ENCODE peak calls at places on chromosomes 11 and 22, in four cellular contexts. N, G, Z and S are unnamed samples.

GRCh38 chr22:21939392-21940319 is 13.0 kb downstream of the PPM1F start:
- DNase-seq in N (no peak), G (peak; percentile 85), Z (no peak), S (no peak)

GRCh38 chr11:126948563-126948962 is 52.0 kb downstream of the KIRREL3 start:
- DNase-seq in N (peak; percentile 28), G (no peak), Z (no peak), S (no peak)

GRCh38 chr11:131897247-131897646 is 526.8 kb downstream of the NTM start:
- DNase-seq in N (peak; percentile 28), G (no peak), Z (no peak), S (no peak)

GRCh38 chr11:116519499-116519898 is 253.3 kb downstream of the BUD13 start:
- DNase-seq in N (no peak), G (no peak), Z (no peak), S (no peak)

GRCh38 chr11:105609341-105609781 is 512 bp upstream of the GRIA4 start:
- DNase-seq in N (peak; percentile 25), G (peak; percentile 48), Z (peak; percentile 63), S (peak; percentile 7)

GRCh38 chr11:72225411-72225951 is 914 bp downstream of the INPPL1 start:
- DNase-seq in N (no peak), G (peak; percentile 80), Z (no peak), S (no peak)

GRCh38 chr22:49525776-49526535 is 301.7 kb downstream of the BRD1 start:
- DNase-seq in N (no peak), G (peak; percentile 78), Z (no peak), S (no peak)

GRCh38 chr11:94641167-94641761 is 74.1 kb downstream of the PIWIL4 start:
- DNase-seq in N (no peak), G (no peak), Z (no peak), S (no peak)

GRCh38 chr11:96072592-96072991 is 148.7 kb upstream of the MTMR2 start:
- DNase-seq in N (no peak), G (no peak), Z (no peak), S (no peak)

GRCh38 chr11:96075532-96075959 is 151.6 kb upstream of the MTMR2 start:
- DNase-seq in N (peak; percentile 47), G (no peak), Z (no peak), S (no peak)

GRCh38 chr11:96070453-96070852 is 146.5 kb upstream of the MTMR2 start:
- DNase-seq in N (no peak), G (no peak), Z (no peak), S (no peak)

GRCh38 chr11:96074551-96075309 is 150.8 kb upstream of the MTMR2 start:
- DNase-seq in N (no peak), G (no peak), Z (no peak), S (no peak)

GRCh38 chr11:96073536-96073935 is 149.6 kb upstream of the MTMR2 start:
- DNase-seq in N (no peak), G (no peak), Z (no peak), S (no peak)
- H3K4me3 ChIP-seq in N (no peak overlapping the region), G (no peak overlapping the region), Z (no peak overlapping the region), S (no peak overlapping the region)

GRCh38 chr11:133531971-133532651 is at the start of gene OPCML:
- DNase-seq in N (no peak), G (no peak), Z (no peak), S (no peak)

GRCh38 chr11:133533205-133533604 is 904 bp upstream of the OPCML start:
- DNase-seq in N (no peak), G (no peak), Z (no peak), S (no peak)

GRCh38 chr11:133531450-133531849 is 851 bp downstream of the OPCML start:
- DNase-seq in N (no peak), G (no peak), Z (no peak), S (no peak)

GRCh38 chr11:133529807-133530500 is 2.3 kb downstream of the OPCML start:
- DNase-seq in N (no peak), G (no peak), Z (no peak), S (no peak)

GRCh38 chr11:133530501-133530835 is 1.8 kb downstream of the OPCML start:
- DNase-seq in N (no peak), G (no peak), Z (no peak), S (no peak)
- H3K4me3 ChIP-seq in N (no peak overlapping the region), G (no peak overlapping the region), Z (no peak overlapping the region), S (no peak overlapping the region)

GRCh38 chr11:65293909-65294381 is 20.7 kb upstream of the CDC42EP2 start:
- DNase-seq in N (no peak), G (no peak), Z (no peak), S (peak; percentile 79)

GRCh38 chr11:65292866-65293265 is 21.8 kb upstream of the CDC42EP2 start:
- DNase-seq in N (no peak), G (no peak), Z (peak; percentile 56), S (peak; percentile 74)

GRCh38 chr11:65288706-65289536 is 25.7 kb upstream of the CDC42EP2 start:
- DNase-seq in N (no peak), G (no peak), Z (no peak), S (peak; percentile 76)

GRCh38 chr11:65290448-65291165 is 24.1 kb upstream of the CDC42EP2 start:
- DNase-seq in N (peak; percentile 96), G (peak; percentile 87), Z (peak; percentile 99), S (peak; percentile 100)

GRCh38 chr11:65291613-65292012 is 23.1 kb upstream of the CDC42EP2 start:
- DNase-seq in N (peak; percentile 67), G (no peak), Z (peak; percentile 84), S (peak; percentile 90)
- H3K4me3 ChIP-seq in N (no peak overlapping the region), G (no peak overlapping the region), Z (peak overlapping the region; percentile 32), S (peak overlapping the region; percentile 46)

GRCh38 chr11:22666700-22667439 is 459 bp downstream of the GAS2 start:
- DNase-seq in N (peak; percentile 27), G (peak; percentile 75), Z (peak; percentile 21), S (no peak)
- H3K4me3 ChIP-seq in N (peak overlapping the region; percentile 38), G (peak overlapping the region; percentile 29), Z (peak overlapping the region; percentile 46), S (no peak overlapping the region)

GRCh38 chr22:23513705-23514104 is 66.4 kb downstream of the IGLL1 start:
- DNase-seq in N (no peak), G (no peak), Z (no peak), S (no peak)

GRCh38 chr22:23512348-23512705 is 67.8 kb downstream of the IGLL1 start:
- DNase-seq in N (no peak), G (no peak), Z (no peak), S (no peak)

GRCh38 chr22:23512738-23513137 is 67.4 kb downstream of the IGLL1 start:
- DNase-seq in N (no peak), G (no peak), Z (no peak), S (no peak)

GRCh38 chr22:23516304-23516703 is 63.8 kb downstream of the IGLL1 start:
- DNase-seq in N (no peak), G (no peak), Z (no peak), S (no peak)

GRCh38 chr22:23514317-23515038 is 65.6 kb downstream of the IGLL1 start:
- DNase-seq in N (no peak), G (no peak), Z (no peak), S (no peak)
- H3K4me3 ChIP-seq in N (no peak overlapping the region), G (no peak overlapping the region), Z (no peak overlapping the region), S (no peak overlapping the region)

DNA sequence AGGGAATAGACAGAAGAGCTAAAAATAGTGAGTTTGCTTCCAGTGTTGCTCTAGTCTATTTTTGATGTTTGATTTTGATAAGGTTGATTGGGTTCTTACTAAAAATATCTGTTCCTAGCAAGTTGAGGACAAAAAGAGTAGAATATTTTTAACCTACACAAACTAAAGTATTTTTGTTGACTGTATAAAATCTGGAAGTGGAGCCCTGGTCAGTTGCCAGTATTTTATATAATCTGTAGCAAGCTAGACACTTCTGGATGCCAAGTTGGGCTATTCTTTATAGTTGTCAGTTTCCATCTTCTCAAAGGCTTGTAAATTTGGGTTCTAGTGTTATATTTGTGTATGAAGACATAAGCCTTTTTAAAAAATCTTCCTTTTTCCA is 56.6 kb downstream of the HSD17B12 start:
- DNase-seq in N (no peak), G (no peak), Z (no peak), S (no peak)
- H3K4me3 ChIP-seq in N (no peak overlapping the region), G (no peak overlapping the region), Z (no peak overlapping the region), S (no peak overlapping the region)

GRCh38 chr11:43944761-43945311 is 2.4 kb downstream of the C11orf96 start:
- DNase-seq in N (no peak), G (peak; percentile 91), Z (peak; percentile 70), S (peak; percentile 65)

GRCh38 chr11:43941257-43941879 is 1.1 kb upstream of the C11orf96 start:
- DNase-seq in N (no peak), G (no peak), Z (peak; percentile 63), S (no peak)

GRCh38 chr11:43943357-43943930 is 1.0 kb downstream of the C11orf96 start:
- DNase-seq in N (no peak), G (peak; percentile 69), Z (peak; percentile 50), S (peak; percentile 19)

GRCh38 chr11:43942651-43943356 is 367 bp downstream of the C11orf96 start:
- DNase-seq in N (peak; percentile 52), G (no peak), Z (peak; percentile 64), S (peak; percentile 35)

GRCh38 chr11:43943931-43944751 is 1.7 kb downstream of the C11orf96 start:
- DNase-seq in N (peak; percentile 63), G (peak; percentile 76), Z (peak; percentile 76), S (peak; percentile 36)
- H3K4me3 ChIP-seq in N (peak overlapping the region; percentile 40), G (peak overlapping the region; percentile 55), Z (peak overlapping the region; percentile 85), S (peak overlapping the region; percentile 58)

GRCh38 chr11:88507771-88508557 is 170.4 kb upstream of the CTSC start:
- DNase-seq in N (no peak), G (no peak), Z (no peak), S (no peak)
- H3K4me3 ChIP-seq in N (no peak overlapping the region), G (no peak overlapping the region), Z (no peak overlapping the region), S (no peak overlapping the region)

DNA sequence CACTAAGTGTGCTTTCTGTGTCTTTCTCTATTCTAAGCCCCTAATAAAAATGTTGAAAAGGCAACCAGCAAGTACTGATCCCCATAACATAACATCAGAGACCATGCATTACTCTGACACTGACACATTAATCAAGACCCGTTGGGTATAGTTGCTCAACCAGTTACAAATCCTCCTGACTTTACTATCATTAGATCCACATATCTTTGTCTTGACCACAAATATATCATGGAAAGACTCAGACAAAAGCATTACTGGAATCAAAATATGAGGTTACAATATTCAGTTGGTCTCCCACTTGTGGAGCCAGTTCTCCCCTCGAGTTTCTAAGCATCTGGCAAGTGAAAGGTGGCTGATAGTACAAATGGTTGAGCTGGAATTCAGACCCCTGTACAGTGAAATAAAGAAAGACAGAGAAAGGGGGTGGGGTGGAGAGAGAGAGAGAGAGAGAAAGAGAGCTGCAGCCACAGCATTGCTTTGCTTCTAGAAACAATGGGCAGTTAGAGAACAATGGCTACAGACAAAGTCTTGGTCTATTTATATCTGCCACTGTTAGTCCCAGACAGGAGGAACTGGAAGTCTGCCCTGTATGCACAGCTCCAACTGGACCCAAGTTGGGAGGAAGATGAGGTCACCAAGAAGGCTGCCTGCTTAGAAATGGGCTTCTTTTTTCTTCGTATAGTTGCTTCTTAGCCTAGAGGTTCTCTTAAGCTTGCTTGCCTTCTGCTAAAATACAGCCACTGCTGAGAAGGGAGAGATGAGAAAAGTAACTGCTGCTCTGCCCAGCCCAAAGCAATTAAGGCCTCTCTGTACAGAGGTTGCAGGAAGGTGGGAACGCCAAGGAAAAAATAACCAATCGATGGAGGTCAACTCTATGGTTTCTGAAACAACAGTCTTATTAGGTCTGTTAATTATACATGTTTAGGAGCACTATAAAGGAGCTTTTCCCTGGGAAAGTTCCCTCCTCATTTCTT is 85.5 kb downstream of the ETS1 start:
- DNase-seq in N (peak; percentile 84), G (no peak), Z (peak; percentile 67), S (peak; percentile 88)
- H3K4me3 ChIP-seq in N (no peak overlapping the region), G (no peak overlapping the region), Z (no peak overlapping the region), S (no peak overlapping the region)

GRCh38 chr11:119027561-119028345 is 2.9 kb downstream of the SLC37A4 start:
- DNase-seq in N (no peak), G (peak; percentile 72), Z (no peak), S (no peak)
- H3K4me3 ChIP-seq in N (no peak overlapping the region), G (no peak overlapping the region), Z (no peak overlapping the region), S (no peak overlapping the region)